ENCODE peak calls at places on chromosomes 5 and 9, in four cellular contexts. One of them, this sample, is unnamed.

GRCh38 chr9:93076792-93077128 is 18.3 kb downstream of the SUSD3 start:
- DNase-seq in T-helper 1 cell: no peak
- DNase-seq in ecto neural progenitor cell: no peak
- DNase-seq in GM12865: no peak
- DNase-seq in this sample: no peak

GRCh38 chr9:126517751-126518261 is 95.9 kb upstream of the LMX1B start:
- DNase-seq in ecto neural progenitor cell: no peak
- DNase-seq in T-helper 1 cell: no peak
- DNase-seq in GM12865: no peak
- DNase-seq in this sample: no peak

GRCh38 chr5:9348296-9348996 is 197.4 kb downstream of the SEMA5A start:
- DNase-seq in T-helper 1 cell: no peak
- DNase-seq in GM12865: no peak
- DNase-seq in ecto neural progenitor cell: no peak
- DNase-seq in this sample: no peak

GRCh38 chr5:106474066-106474465 is 1196.7 kb downstream of the EFNA5 start:
- DNase-seq in ecto neural progenitor cell: no peak
- DNase-seq in T-helper 1 cell: no peak
- DNase-seq in GM12865: no peak
- DNase-seq in this sample: no peak

GRCh38 chr5:9861664-9862256 is 231.6 kb upstream of the TAS2R1 start:
- DNase-seq in T-helper 1 cell: no peak
- DNase-seq in ecto neural progenitor cell: no peak
- DNase-seq in GM12865: no peak
- DNase-seq in this sample: no peak

GRCh38 chr5:62143268-62144229 is 162.5 kb upstream of the KIF2A start:
- DNase-seq in GM12865: peak
- DNase-seq in ecto neural progenitor cell: no peak
- DNase-seq in T-helper 1 cell: no peak
- DNase-seq in this sample: no peak

GRCh38 chr9:127918201-127919107 is 1.6 kb upstream of the ST6GALNAC4 start:
- DNase-seq in T-helper 1 cell: no peak
- DNase-seq in GM12865: peak
- DNase-seq in ecto neural progenitor cell: no peak
- DNase-seq in this sample: no peak

GRCh38 chr9:86281577-86282076 is 711 bp downstream of the ISCA1 start:
- DNase-seq in GM12865: no peak
- DNase-seq in ecto neural progenitor cell: peak
- DNase-seq in T-helper 1 cell: no peak
- DNase-seq in this sample: no peak

GRCh38 chr9:23493219-23493618 is 332.8 kb downstream of the ELAVL2 start:
- DNase-seq in ecto neural progenitor cell: no peak
- DNase-seq in T-helper 1 cell: no peak
- DNase-seq in GM12865: no peak
- DNase-seq in this sample: no peak

GRCh38 chr5:142997586-142997985 is 227.4 kb downstream of the ARHGAP26 start:
- DNase-seq in ecto neural progenitor cell: no peak
- DNase-seq in T-helper 1 cell: no peak
- DNase-seq in GM12865: no peak
- DNase-seq in this sample: no peak